ENCODE peak calls at places on chromosome 22, in nine cellular contexts. One of them, this sample, is unnamed.

GRCh38 chr22:37802310-37803194 is 5.2 kb upstream of the GCAT start:
- DNase-seq in naive thymus-derived CD4-positive, alpha-beta T cell: no peak
- DNase-seq in HCEC 1CT: no peak
- DNase-seq in neural crest cell: peak
- DNase-seq in progenitor cell of endocrine pancreas: peak
- DNase-seq in foreskin fibroblast: peak
- DNase-seq in CD4-positive, CD25-positive, alpha-beta regulatory T cell: no peak
- DNase-seq in effector CD4-positive, alpha-beta T cell: no peak
- DNase-seq in left ventricle myocardium inferior: peak
- DNase-seq in this sample: no peak

GRCh38 chr22:36768141-36768540 is 7.8 kb downstream of the IFT27 start:
- DNase-seq in foreskin fibroblast: no peak
- DNase-seq in effector CD4-positive, alpha-beta T cell: no peak
- DNase-seq in HCEC 1CT: no peak
- DNase-seq in CD4-positive, CD25-positive, alpha-beta regulatory T cell: no peak
- DNase-seq in progenitor cell of endocrine pancreas: no peak
- DNase-seq in neural crest cell: no peak
- DNase-seq in left ventricle myocardium inferior: no peak
- DNase-seq in naive thymus-derived CD4-positive, alpha-beta T cell: no peak
- DNase-seq in this sample: no peak

GRCh38 chr22:25334091-25334490 is 114.7 kb downstream of the CRYBB2 start:
- DNase-seq in naive thymus-derived CD4-positive, alpha-beta T cell: peak
- DNase-seq in neural crest cell: peak
- DNase-seq in foreskin fibroblast: peak
- DNase-seq in effector CD4-positive, alpha-beta T cell: peak
- DNase-seq in HCEC 1CT: no peak
- DNase-seq in progenitor cell of endocrine pancreas: peak
- DNase-seq in CD4-positive, CD25-positive, alpha-beta regulatory T cell: no peak
- DNase-seq in left ventricle myocardium inferior: peak
- DNase-seq in this sample: no peak

GRCh38 chr22:23066200-23067022 is 3.9 kb upstream of the GNAZ start:
- DNase-seq in progenitor cell of endocrine pancreas: peak
- DNase-seq in naive thymus-derived CD4-positive, alpha-beta T cell: no peak
- DNase-seq in HCEC 1CT: no peak
- DNase-seq in foreskin fibroblast: no peak
- DNase-seq in left ventricle myocardium inferior: no peak
- DNase-seq in effector CD4-positive, alpha-beta T cell: no peak
- DNase-seq in neural crest cell: no peak
- DNase-seq in CD4-positive, CD25-positive, alpha-beta regulatory T cell: no peak
- DNase-seq in this sample: no peak

GRCh38 chr22:41822289-41823057 is 10.4 kb upstream of the SREBF2 start:
- DNase-seq in progenitor cell of endocrine pancreas: no peak
- DNase-seq in foreskin fibroblast: peak
- DNase-seq in neural crest cell: no peak
- DNase-seq in HCEC 1CT: peak
- DNase-seq in effector CD4-positive, alpha-beta T cell: peak
- DNase-seq in left ventricle myocardium inferior: no peak
- DNase-seq in CD4-positive, CD25-positive, alpha-beta regulatory T cell: peak
- DNase-seq in naive thymus-derived CD4-positive, alpha-beta T cell: peak
- DNase-seq in this sample: no peak

GRCh38 chr22:38566726-38567504 is 3.1 kb downstream of the DMC1 start:
- DNase-seq in progenitor cell of endocrine pancreas: no peak
- DNase-seq in naive thymus-derived CD4-positive, alpha-beta T cell: no peak
- DNase-seq in foreskin fibroblast: no peak
- DNase-seq in neural crest cell: no peak
- DNase-seq in left ventricle myocardium inferior: no peak
- DNase-seq in CD4-positive, CD25-positive, alpha-beta regulatory T cell: no peak
- DNase-seq in effector CD4-positive, alpha-beta T cell: no peak
- DNase-seq in HCEC 1CT: no peak
- DNase-seq in this sample: no peak

GRCh38 chr22:37855462-37855861 is 6.2 kb downstream of the EIF3L start:
- DNase-seq in HCEC 1CT: no peak
- DNase-seq in foreskin fibroblast: no peak
- DNase-seq in progenitor cell of endocrine pancreas: no peak
- DNase-seq in neural crest cell: no peak
- DNase-seq in effector CD4-positive, alpha-beta T cell: no peak
- DNase-seq in naive thymus-derived CD4-positive, alpha-beta T cell: no peak
- DNase-seq in left ventricle myocardium inferior: no peak
- DNase-seq in CD4-positive, CD25-positive, alpha-beta regulatory T cell: no peak
- DNase-seq in this sample: no peak

GRCh38 chr22:41620646-41621098 is at the start of gene DESI1:
- DNase-seq in progenitor cell of endocrine pancreas: no peak
- DNase-seq in foreskin fibroblast: no peak
- DNase-seq in CD4-positive, CD25-positive, alpha-beta regulatory T cell: no peak
- DNase-seq in effector CD4-positive, alpha-beta T cell: no peak
- DNase-seq in HCEC 1CT: no peak
- DNase-seq in naive thymus-derived CD4-positive, alpha-beta T cell: no peak
- DNase-seq in neural crest cell: no peak
- DNase-seq in left ventricle myocardium inferior: no peak
- DNase-seq in this sample: no peak

GRCh38 chr22:48692734-48693376 is 1134.8 kb downstream of the BRD1 start:
- DNase-seq in foreskin fibroblast: no peak
- DNase-seq in HCEC 1CT: no peak
- DNase-seq in left ventricle myocardium inferior: no peak
- DNase-seq in naive thymus-derived CD4-positive, alpha-beta T cell: no peak
- DNase-seq in neural crest cell: no peak
- DNase-seq in progenitor cell of endocrine pancreas: no peak
- DNase-seq in effector CD4-positive, alpha-beta T cell: no peak
- DNase-seq in CD4-positive, CD25-positive, alpha-beta regulatory T cell: no peak
- DNase-seq in this sample: no peak

GRCh38 chr22:23161574-23161973 is 16.3 kb downstream of the RAB36 start:
- DNase-seq in left ventricle myocardium inferior: no peak
- DNase-seq in HCEC 1CT: no peak
- DNase-seq in foreskin fibroblast: no peak
- DNase-seq in CD4-positive, CD25-positive, alpha-beta regulatory T cell: no peak
- DNase-seq in effector CD4-positive, alpha-beta T cell: no peak
- DNase-seq in naive thymus-derived CD4-positive, alpha-beta T cell: no peak
- DNase-seq in progenitor cell of endocrine pancreas: no peak
- DNase-seq in neural crest cell: no peak
- DNase-seq in this sample: no peak

GRCh38 chr22:19959043-19959586 is 17.5 kb upstream of the TXNRD2 start:
- DNase-seq in progenitor cell of endocrine pancreas: peak
- DNase-seq in neural crest cell: peak
- DNase-seq in foreskin fibroblast: peak
- DNase-seq in left ventricle myocardium inferior: peak
- DNase-seq in effector CD4-positive, alpha-beta T cell: no peak
- DNase-seq in HCEC 1CT: no peak
- DNase-seq in naive thymus-derived CD4-positive, alpha-beta T cell: no peak
- DNase-seq in CD4-positive, CD25-positive, alpha-beta regulatory T cell: no peak
- DNase-seq in this sample: peak

GRCh38 chr22:44362249-44363040 is 49.7 kb upstream of the SHISAL1 start:
- DNase-seq in HCEC 1CT: no peak
- DNase-seq in neural crest cell: no peak
- DNase-seq in left ventricle myocardium inferior: no peak
- DNase-seq in naive thymus-derived CD4-positive, alpha-beta T cell: no peak
- DNase-seq in CD4-positive, CD25-positive, alpha-beta regulatory T cell: no peak
- DNase-seq in effector CD4-positive, alpha-beta T cell: no peak
- DNase-seq in foreskin fibroblast: peak
- DNase-seq in progenitor cell of endocrine pancreas: no peak
- DNase-seq in this sample: no peak

GRCh38 chr22:48700180-48700565 is 1127.5 kb downstream of the BRD1 start:
- DNase-seq in neural crest cell: no peak
- DNase-seq in HCEC 1CT: no peak
- DNase-seq in effector CD4-positive, alpha-beta T cell: no peak
- DNase-seq in progenitor cell of endocrine pancreas: no peak
- DNase-seq in left ventricle myocardium inferior: no peak
- DNase-seq in CD4-positive, CD25-positive, alpha-beta regulatory T cell: no peak
- DNase-seq in naive thymus-derived CD4-positive, alpha-beta T cell: no peak
- DNase-seq in foreskin fibroblast: no peak
- DNase-seq in this sample: no peak

GRCh38 chr22:40021401-40022000 is 26.7 kb downstream of the FAM83F start:
- DNase-seq in progenitor cell of endocrine pancreas: no peak
- DNase-seq in neural crest cell: no peak
- DNase-seq in CD4-positive, CD25-positive, alpha-beta regulatory T cell: no peak
- DNase-seq in effector CD4-positive, alpha-beta T cell: no peak
- DNase-seq in left ventricle myocardium inferior: no peak
- DNase-seq in foreskin fibroblast: no peak
- DNase-seq in naive thymus-derived CD4-positive, alpha-beta T cell: no peak
- DNase-seq in HCEC 1CT: no peak
- DNase-seq in this sample: no peak

GRCh38 chr22:28930357-28931007 is 47.1 kb downstream of the ZNRF3 start:
- DNase-seq in foreskin fibroblast: no peak
- DNase-seq in CD4-positive, CD25-positive, alpha-beta regulatory T cell: no peak
- DNase-seq in neural crest cell: no peak
- DNase-seq in progenitor cell of endocrine pancreas: no peak
- DNase-seq in naive thymus-derived CD4-positive, alpha-beta T cell: no peak
- DNase-seq in effector CD4-positive, alpha-beta T cell: no peak
- DNase-seq in left ventricle myocardium inferior: no peak
- DNase-seq in HCEC 1CT: no peak
- DNase-seq in this sample: no peak

GRCh38 chr22:40463017-40463631 is 92.7 kb downstream of the SGSM3 start:
- DNase-seq in foreskin fibroblast: no peak
- DNase-seq in CD4-positive, CD25-positive, alpha-beta regulatory T cell: peak
- DNase-seq in left ventricle myocardium inferior: no peak
- DNase-seq in naive thymus-derived CD4-positive, alpha-beta T cell: peak
- DNase-seq in effector CD4-positive, alpha-beta T cell: peak
- DNase-seq in neural crest cell: no peak
- DNase-seq in progenitor cell of endocrine pancreas: no peak
- DNase-seq in HCEC 1CT: no peak
- DNase-seq in this sample: no peak

GRCh38 chr22:33853200-33854097 is 66.8 kb downstream of the LARGE1 start:
- DNase-seq in naive thymus-derived CD4-positive, alpha-beta T cell: no peak
- DNase-seq in effector CD4-positive, alpha-beta T cell: no peak
- DNase-seq in foreskin fibroblast: peak
- DNase-seq in neural crest cell: no peak
- DNase-seq in HCEC 1CT: no peak
- DNase-seq in CD4-positive, CD25-positive, alpha-beta regulatory T cell: no peak
- DNase-seq in left ventricle myocardium inferior: peak
- DNase-seq in progenitor cell of endocrine pancreas: no peak
- DNase-seq in this sample: no peak

GRCh38 chr22:50627914-50628542 is at the start of gene ARSA:
- DNase-seq in naive thymus-derived CD4-positive, alpha-beta T cell: peak
- DNase-seq in progenitor cell of endocrine pancreas: peak
- DNase-seq in effector CD4-positive, alpha-beta T cell: peak
- DNase-seq in HCEC 1CT: peak
- DNase-seq in foreskin fibroblast: peak
- DNase-seq in left ventricle myocardium inferior: peak
- DNase-seq in CD4-positive, CD25-positive, alpha-beta regulatory T cell: peak
- DNase-seq in neural crest cell: peak
- DNase-seq in this sample: no peak

GRCh38 chr22:45976351-45977002 is 485 bp downstream of the WNT7B start:
- DNase-seq in CD4-positive, CD25-positive, alpha-beta regulatory T cell: no peak
- DNase-seq in progenitor cell of endocrine pancreas: no peak
- DNase-seq in neural crest cell: no peak
- DNase-seq in foreskin fibroblast: no peak
- DNase-seq in left ventricle myocardium inferior: no peak
- DNase-seq in HCEC 1CT: no peak
- DNase-seq in effector CD4-positive, alpha-beta T cell: no peak
- DNase-seq in naive thymus-derived CD4-positive, alpha-beta T cell: no peak
- DNase-seq in this sample: no peak

GRCh38 chr22:19059481-19060278 is 62.5 kb downstream of the DGCR2 start:
- DNase-seq in foreskin fibroblast: no peak
- DNase-seq in naive thymus-derived CD4-positive, alpha-beta T cell: no peak
- DNase-seq in HCEC 1CT: no peak
- DNase-seq in neural crest cell: no peak
- DNase-seq in CD4-positive, CD25-positive, alpha-beta regulatory T cell: no peak
- DNase-seq in progenitor cell of endocrine pancreas: no peak
- DNase-seq in left ventricle myocardium inferior: no peak
- DNase-seq in effector CD4-positive, alpha-beta T cell: no peak
- DNase-seq in this sample: no peak

GRCh38 chr22:46150615-46151423 is 493 bp downstream of the PPARA start:
- DNase-seq in effector CD4-positive, alpha-beta T cell: peak
- DNase-seq in naive thymus-derived CD4-positive, alpha-beta T cell: peak
- DNase-seq in left ventricle myocardium inferior: no peak
- DNase-seq in CD4-positive, CD25-positive, alpha-beta regulatory T cell: peak
- DNase-seq in neural crest cell: peak
- DNase-seq in progenitor cell of endocrine pancreas: peak
- DNase-seq in HCEC 1CT: no peak
- DNase-seq in foreskin fibroblast: peak
- DNase-seq in this sample: peak

GRCh38 chr22:39090426-39091064 is 6.5 kb upstream of the APOBEC3H start:
- DNase-seq in progenitor cell of endocrine pancreas: no peak
- DNase-seq in naive thymus-derived CD4-positive, alpha-beta T cell: peak
- DNase-seq in HCEC 1CT: no peak
- DNase-seq in CD4-positive, CD25-positive, alpha-beta regulatory T cell: peak
- DNase-seq in effector CD4-positive, alpha-beta T cell: peak
- DNase-seq in left ventricle myocardium inferior: no peak
- DNase-seq in neural crest cell: no peak
- DNase-seq in foreskin fibroblast: no peak
- DNase-seq in this sample: no peak

GRCh38 chr22:31852691-31853370 is 91.5 kb upstream of the YWHAH start:
- DNase-seq in neural crest cell: no peak
- DNase-seq in effector CD4-positive, alpha-beta T cell: no peak
- DNase-seq in naive thymus-derived CD4-positive, alpha-beta T cell: no peak
- DNase-seq in HCEC 1CT: no peak
- DNase-seq in CD4-positive, CD25-positive, alpha-beta regulatory T cell: no peak
- DNase-seq in foreskin fibroblast: peak
- DNase-seq in progenitor cell of endocrine pancreas: no peak
- DNase-seq in left ventricle myocardium inferior: no peak
- DNase-seq in this sample: no peak

GRCh38 chr22:44697423-44698179 is 4.4 kb upstream of the PRR5 start:
- DNase-seq in progenitor cell of endocrine pancreas: peak
- DNase-seq in foreskin fibroblast: peak
- DNase-seq in neural crest cell: peak
- DNase-seq in effector CD4-positive, alpha-beta T cell: peak
- DNase-seq in left ventricle myocardium inferior: peak
- DNase-seq in naive thymus-derived CD4-positive, alpha-beta T cell: peak
- DNase-seq in CD4-positive, CD25-positive, alpha-beta regulatory T cell: peak
- DNase-seq in HCEC 1CT: peak
- DNase-seq in this sample: peak

This sample was measured in H1.